ENCODE peak calls at places on chromosomes 3 and 15, in ten cellular contexts. One of them, this sample, is unnamed.

GRCh38 chr15:74133703-74134386 is 3.5 kb downstream of the ISLR2 start:
- DNase-seq in body of pancreas: no peak
- DNase-seq in AG04450: no peak
- DNase-seq in Jurkat, Clone E6-1: no peak
- DNase-seq in left ventricle myocardium inferior: no peak
- DNase-seq in OCI-LY7: no peak
- DNase-seq in HL-60: no peak
- DNase-seq in fibroblast of pulmonary artery: no peak
- DNase-seq in psoas muscle: no peak
- DNase-seq in cardiac fibroblast: no peak
- DNase-seq in this sample: no peak

GRCh38 chr3:14947105-14947885 is at the start of gene NR2C2:
- DNase-seq in body of pancreas: peak
- DNase-seq in AG04450: no peak
- DNase-seq in Jurkat, Clone E6-1: peak
- DNase-seq in left ventricle myocardium inferior: peak
- DNase-seq in OCI-LY7: peak
- DNase-seq in HL-60: peak
- DNase-seq in fibroblast of pulmonary artery: peak
- DNase-seq in psoas muscle: peak
- DNase-seq in cardiac fibroblast: peak
- DNase-seq in this sample: peak

GRCh38 chr15:99555089-99555488 is 10.7 kb upstream of the MEF2A start:
- DNase-seq in body of pancreas: no peak
- DNase-seq in AG04450: no peak
- DNase-seq in Jurkat, Clone E6-1: no peak
- DNase-seq in left ventricle myocardium inferior: no peak
- DNase-seq in OCI-LY7: no peak
- DNase-seq in HL-60: no peak
- DNase-seq in fibroblast of pulmonary artery: no peak
- DNase-seq in psoas muscle: no peak
- DNase-seq in cardiac fibroblast: no peak
- DNase-seq in this sample: no peak

GRCh38 chr3:46325645-46326300 is 28.1 kb upstream of the CCR2 start:
- DNase-seq in body of pancreas: no peak
- DNase-seq in AG04450: no peak
- DNase-seq in Jurkat, Clone E6-1: no peak
- DNase-seq in left ventricle myocardium inferior: no peak
- DNase-seq in OCI-LY7: no peak
- DNase-seq in HL-60: no peak
- DNase-seq in fibroblast of pulmonary artery: no peak
- DNase-seq in psoas muscle: no peak
- DNase-seq in cardiac fibroblast: no peak
- DNase-seq in this sample: no peak

GRCh38 chr3:23209747-23210495 is 6.8 kb downstream of the UBE2E2 start:
- DNase-seq in body of pancreas: no peak
- DNase-seq in AG04450: no peak
- DNase-seq in Jurkat, Clone E6-1: no peak
- DNase-seq in left ventricle myocardium inferior: no peak
- DNase-seq in OCI-LY7: no peak
- DNase-seq in HL-60: no peak
- DNase-seq in fibroblast of pulmonary artery: no peak
- DNase-seq in psoas muscle: no peak
- DNase-seq in cardiac fibroblast: no peak
- DNase-seq in this sample: no peak

GRCh38 chr3:133152821-133153220 is 114.6 kb downstream of the TMEM108 start:
- DNase-seq in body of pancreas: no peak
- DNase-seq in AG04450: no peak
- DNase-seq in Jurkat, Clone E6-1: no peak
- DNase-seq in left ventricle myocardium inferior: no peak
- DNase-seq in OCI-LY7: no peak
- DNase-seq in HL-60: no peak
- DNase-seq in fibroblast of pulmonary artery: no peak
- DNase-seq in psoas muscle: no peak
- DNase-seq in cardiac fibroblast: no peak
- DNase-seq in this sample: no peak

GRCh38 chr3:42264399-42265058 is 1.5 kb downstream of the CCK start:
- DNase-seq in body of pancreas: peak
- DNase-seq in AG04450: no peak
- DNase-seq in Jurkat, Clone E6-1: no peak
- DNase-seq in left ventricle myocardium inferior: peak
- DNase-seq in OCI-LY7: no peak
- DNase-seq in HL-60: no peak
- DNase-seq in fibroblast of pulmonary artery: peak
- DNase-seq in psoas muscle: peak
- DNase-seq in cardiac fibroblast: peak
- DNase-seq in this sample: peak

GRCh38 chr3:141452045-141452444 is 34.8 kb upstream of the RASA2 start:
- DNase-seq in body of pancreas: no peak
- DNase-seq in AG04450: no peak
- DNase-seq in Jurkat, Clone E6-1: peak
- DNase-seq in left ventricle myocardium inferior: no peak
- DNase-seq in OCI-LY7: peak
- DNase-seq in HL-60: peak
- DNase-seq in fibroblast of pulmonary artery: peak
- DNase-seq in psoas muscle: no peak
- DNase-seq in cardiac fibroblast: peak
- DNase-seq in this sample: no peak

GRCh38 chr15:69116391-69116790 is 44.0 kb upstream of the GLCE start:
- DNase-seq in body of pancreas: no peak
- DNase-seq in AG04450: no peak
- DNase-seq in Jurkat, Clone E6-1: no peak
- DNase-seq in left ventricle myocardium inferior: no peak
- DNase-seq in OCI-LY7: no peak
- DNase-seq in HL-60: no peak
- DNase-seq in fibroblast of pulmonary artery: no peak
- DNase-seq in psoas muscle: no peak
- DNase-seq in cardiac fibroblast: no peak
- DNase-seq in this sample: no peak

GRCh38 chr15:65189102-65189740 is 4.1 kb upstream of the CLPX start:
- DNase-seq in body of pancreas: no peak
- DNase-seq in AG04450: no peak
- DNase-seq in Jurkat, Clone E6-1: peak
- DNase-seq in left ventricle myocardium inferior: no peak
- DNase-seq in OCI-LY7: peak
- DNase-seq in HL-60: no peak
- DNase-seq in fibroblast of pulmonary artery: peak
- DNase-seq in psoas muscle: no peak
- DNase-seq in cardiac fibroblast: peak
- DNase-seq in this sample: no peak

GRCh38 chr15:99201410-99202175 is 47.8 kb downstream of the TTC23 start:
- DNase-seq in body of pancreas: no peak
- DNase-seq in AG04450: no peak
- DNase-seq in Jurkat, Clone E6-1: no peak
- DNase-seq in left ventricle myocardium inferior: no peak
- DNase-seq in OCI-LY7: no peak
- DNase-seq in HL-60: no peak
- DNase-seq in fibroblast of pulmonary artery: no peak
- DNase-seq in psoas muscle: no peak
- DNase-seq in cardiac fibroblast: no peak
- DNase-seq in this sample: no peak

GRCh38 chr3:70120360-70120966 is 120.9 kb downstream of the SAMMSON start:
- DNase-seq in body of pancreas: peak
- DNase-seq in AG04450: peak
- DNase-seq in Jurkat, Clone E6-1: peak
- DNase-seq in left ventricle myocardium inferior: peak
- DNase-seq in OCI-LY7: peak
- DNase-seq in HL-60: peak
- DNase-seq in fibroblast of pulmonary artery: peak
- DNase-seq in psoas muscle: peak
- DNase-seq in cardiac fibroblast: peak
- DNase-seq in this sample: peak

GRCh38 chr3:197546307-197547085 is 9.3 kb downstream of the BDH1 start:
- DNase-seq in body of pancreas: no peak
- DNase-seq in AG04450: no peak
- DNase-seq in Jurkat, Clone E6-1: no peak
- DNase-seq in left ventricle myocardium inferior: no peak
- DNase-seq in OCI-LY7: no peak
- DNase-seq in HL-60: no peak
- DNase-seq in fibroblast of pulmonary artery: no peak
- DNase-seq in psoas muscle: no peak
- DNase-seq in cardiac fibroblast: no peak
- DNase-seq in this sample: no peak

GRCh38 chr15:49430046-49430445 is 7.0 kb downstream of the FGF7 start:
- DNase-seq in body of pancreas: no peak
- DNase-seq in AG04450: no peak
- DNase-seq in Jurkat, Clone E6-1: peak
- DNase-seq in left ventricle myocardium inferior: no peak
- DNase-seq in OCI-LY7: no peak
- DNase-seq in HL-60: no peak
- DNase-seq in fibroblast of pulmonary artery: no peak
- DNase-seq in psoas muscle: no peak
- DNase-seq in cardiac fibroblast: no peak
- DNase-seq in this sample: no peak

GRCh38 chr3:162292409-162292808 is 795.8 kb downstream of the OTOL1 start:
- DNase-seq in body of pancreas: no peak
- DNase-seq in AG04450: no peak
- DNase-seq in Jurkat, Clone E6-1: no peak
- DNase-seq in left ventricle myocardium inferior: no peak
- DNase-seq in OCI-LY7: no peak
- DNase-seq in HL-60: no peak
- DNase-seq in fibroblast of pulmonary artery: no peak
- DNase-seq in psoas muscle: no peak
- DNase-seq in cardiac fibroblast: peak
- DNase-seq in this sample: no peak
- H3K4me3 ChIP-seq in body of pancreas: no peak
- H3K4me3 ChIP-seq in AG04450: no peak
- H3K4me3 ChIP-seq in Jurkat, Clone E6-1: no peak
- H3K4me3 ChIP-seq in left ventricle myocardium inferior: no peak
- H3K4me3 ChIP-seq in OCI-LY7: no peak
- H3K4me3 ChIP-seq in HL-60: no peak
- H3K4me3 ChIP-seq in fibroblast of pulmonary artery: no peak
- H3K4me3 ChIP-seq in psoas muscle: no peak
- H3K4me3 ChIP-seq in cardiac fibroblast: no peak
- H3K4me3 ChIP-seq in this sample: no peak

GRCh38 chr3:102215166-102215565 is 219.6 kb upstream of the ZPLD1 start:
- DNase-seq in body of pancreas: no peak
- DNase-seq in AG04450: no peak
- DNase-seq in Jurkat, Clone E6-1: no peak
- DNase-seq in left ventricle myocardium inferior: no peak
- DNase-seq in OCI-LY7: no peak
- DNase-seq in HL-60: no peak
- DNase-seq in fibroblast of pulmonary artery: no peak
- DNase-seq in psoas muscle: no peak
- DNase-seq in cardiac fibroblast: no peak
- DNase-seq in this sample: no peak
- H3K4me3 ChIP-seq in body of pancreas: no peak
- H3K4me3 ChIP-seq in AG04450: no peak
- H3K4me3 ChIP-seq in Jurkat, Clone E6-1: no peak
- H3K4me3 ChIP-seq in left ventricle myocardium inferior: no peak
- H3K4me3 ChIP-seq in OCI-LY7: no peak
- H3K4me3 ChIP-seq in HL-60: no peak
- H3K4me3 ChIP-seq in fibroblast of pulmonary artery: no peak
- H3K4me3 ChIP-seq in psoas muscle: no peak
- H3K4me3 ChIP-seq in cardiac fibroblast: no peak
- H3K4me3 ChIP-seq in this sample: no peak

DNA sequence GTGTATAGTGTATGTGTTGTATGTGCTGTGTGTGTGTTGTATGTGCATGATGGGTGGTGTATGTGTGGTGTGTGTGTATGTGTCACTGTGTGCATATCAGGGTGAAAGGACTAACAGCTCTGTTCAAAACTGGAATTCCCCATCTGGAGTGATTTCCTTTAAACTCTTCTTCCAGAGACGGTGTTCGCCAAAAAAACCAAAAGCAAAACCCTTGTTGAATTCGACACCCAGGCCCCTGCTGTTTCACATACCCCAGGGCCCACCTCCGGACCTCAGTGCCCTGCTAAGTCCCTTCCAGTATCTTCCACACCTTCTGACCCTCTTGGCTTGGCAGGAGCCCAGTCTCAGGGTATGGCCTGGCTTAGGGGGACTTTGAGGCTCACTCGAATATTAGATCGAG is 44.9 kb upstream of the SEC13 start:
- DNase-seq in body of pancreas: no peak
- DNase-seq in AG04450: no peak
- DNase-seq in Jurkat, Clone E6-1: no peak
- DNase-seq in left ventricle myocardium inferior: no peak
- DNase-seq in OCI-LY7: no peak
- DNase-seq in HL-60: no peak
- DNase-seq in fibroblast of pulmonary artery: peak
- DNase-seq in psoas muscle: peak
- DNase-seq in cardiac fibroblast: peak
- DNase-seq in this sample: no peak
- H3K4me3 ChIP-seq in body of pancreas: no peak
- H3K4me3 ChIP-seq in AG04450: no peak
- H3K4me3 ChIP-seq in Jurkat, Clone E6-1: no peak
- H3K4me3 ChIP-seq in left ventricle myocardium inferior: no peak
- H3K4me3 ChIP-seq in OCI-LY7: no peak
- H3K4me3 ChIP-seq in HL-60: no peak
- H3K4me3 ChIP-seq in fibroblast of pulmonary artery: no peak
- H3K4me3 ChIP-seq in psoas muscle: no peak
- H3K4me3 ChIP-seq in cardiac fibroblast: no peak
- H3K4me3 ChIP-seq in this sample: no peak

GRCh38 chr15:25067725-25068309 is 113.0 kb downstream of the SNRPN start:
- DNase-seq in body of pancreas: no peak
- DNase-seq in AG04450: no peak
- DNase-seq in Jurkat, Clone E6-1: no peak
- DNase-seq in left ventricle myocardium inferior: no peak
- DNase-seq in OCI-LY7: no peak
- DNase-seq in HL-60: no peak
- DNase-seq in fibroblast of pulmonary artery: no peak
- DNase-seq in psoas muscle: no peak
- DNase-seq in cardiac fibroblast: no peak
- DNase-seq in this sample: no peak

GRCh38 chr15:25068696-25069095 is 113.9 kb downstream of the SNRPN start:
- DNase-seq in body of pancreas: no peak
- DNase-seq in AG04450: no peak
- DNase-seq in Jurkat, Clone E6-1: no peak
- DNase-seq in left ventricle myocardium inferior: no peak
- DNase-seq in OCI-LY7: no peak
- DNase-seq in HL-60: no peak
- DNase-seq in fibroblast of pulmonary artery: no peak
- DNase-seq in psoas muscle: no peak
- DNase-seq in cardiac fibroblast: no peak
- DNase-seq in this sample: no peak

GRCh38 chr15:25070357-25070963 is 115.7 kb downstream of the SNRPN start:
- DNase-seq in body of pancreas: no peak
- DNase-seq in AG04450: no peak
- DNase-seq in Jurkat, Clone E6-1: no peak
- DNase-seq in left ventricle myocardium inferior: no peak
- DNase-seq in OCI-LY7: no peak
- DNase-seq in HL-60: no peak
- DNase-seq in fibroblast of pulmonary artery: no peak
- DNase-seq in psoas muscle: no peak
- DNase-seq in cardiac fibroblast: no peak
- DNase-seq in this sample: no peak

DNA sequence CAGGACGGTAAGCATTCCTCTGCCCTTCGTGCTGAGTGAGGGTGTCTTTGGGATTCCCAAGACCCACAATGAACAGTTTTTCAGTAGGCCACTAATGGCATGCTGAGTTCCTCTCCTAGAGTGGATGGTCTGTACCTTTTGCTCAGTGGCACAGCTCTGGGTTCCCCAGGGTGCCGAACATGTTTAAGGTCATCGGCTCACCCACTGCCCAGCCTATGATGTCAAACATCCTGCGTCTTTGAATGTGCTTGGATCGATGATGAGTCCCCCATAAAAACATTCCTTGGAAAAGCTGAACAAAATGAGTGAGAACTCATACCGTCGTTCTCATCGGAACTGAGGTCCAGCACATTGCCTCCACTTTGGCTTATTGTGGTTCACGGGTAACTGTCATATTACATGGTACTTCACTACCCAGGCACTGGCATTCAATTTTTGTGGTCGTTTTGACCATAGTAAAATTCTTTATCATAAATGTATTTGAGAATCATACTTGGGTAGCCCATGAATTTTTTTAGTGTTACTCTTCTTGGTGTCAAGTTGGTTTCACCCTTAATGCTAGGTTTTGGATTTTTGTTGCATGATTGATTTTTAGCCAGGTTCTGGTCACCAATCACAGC is 118.2 kb downstream of the SNRPN start:
- DNase-seq in body of pancreas: no peak
- DNase-seq in AG04450: no peak
- DNase-seq in Jurkat, Clone E6-1: no peak
- DNase-seq in left ventricle myocardium inferior: no peak
- DNase-seq in OCI-LY7: no peak
- DNase-seq in HL-60: no peak
- DNase-seq in fibroblast of pulmonary artery: no peak
- DNase-seq in psoas muscle: no peak
- DNase-seq in cardiac fibroblast: no peak
- DNase-seq in this sample: no peak
- H3K4me3 ChIP-seq in body of pancreas: no peak
- H3K4me3 ChIP-seq in AG04450: no peak
- H3K4me3 ChIP-seq in Jurkat, Clone E6-1: no peak
- H3K4me3 ChIP-seq in left ventricle myocardium inferior: no peak
- H3K4me3 ChIP-seq in OCI-LY7: no peak
- H3K4me3 ChIP-seq in HL-60: no peak
- H3K4me3 ChIP-seq in fibroblast of pulmonary artery: no peak
- H3K4me3 ChIP-seq in psoas muscle: no peak
- H3K4me3 ChIP-seq in cardiac fibroblast: no peak
- H3K4me3 ChIP-seq in this sample: no peak